ENCODE peak calls at places on chromosomes 7 and 10, in seven cellular contexts. P is left colon; H is WTC11; G is head of caudate nucleus; Y is activated T-helper 1 cell treated with anti-CD3 and anti-CD28 coated beads, Interleukin-12 subunit alpha, Interleukin-12 subunit beta, Interleukin-2, Interleukin-4 antibody, amounts not matched to agents 30 ng/mL and 10 ng/mL and 1 ng/mL, durations not matched to agents 14 hours and 24 hours and 36 hours; O is stimulated activated CD4-positive, alpha-beta T cell treated with anti-CD3 and anti-CD28 coated beads, Interleukin-1b, Interleukin-23, amount 100 ng/mL, for 48 hours; L is NCI-H1105 treated with DMSO at 0.1 percent for 48 hours. B is an unnamed sample.

GRCh38 chr10:89274928-89275327 is 23.4 kb upstream of the LIPA start:
- DNase-seq in P (no peak), H (no peak), G (no peak), Y (no peak), O (no peak), L (no peak), B (no peak)

GRCh38 chr7:85474234-85474633 is 287.4 kb upstream of the SEMA3D start:
- DNase-seq in P (no peak), H (no peak), G (no peak), Y (no peak), O (no peak), L (no peak), B (no peak)

GRCh38 chr7:53642361-53642760 is 606.9 kb downstream of the POM121L12 start:
- DNase-seq in P (no peak), H (no peak), G (no peak), Y (no peak), O (no peak), L (no peak), B (no peak)

GRCh38 chr10:2990764-2991163 is 76.6 kb upstream of the PFKP start:
- DNase-seq in P (no peak), H (no peak), G (no peak), Y (no peak), O (no peak), L (no peak), B (no peak)

GRCh38 chr10:69123306-69123746 is 652 bp upstream of the VPS26A start:
- DNase-seq in P (peak; percentile 55), H (peak; percentile 60), G (no peak), Y (no peak), O (no peak), L (peak; percentile 47), B (no peak)

GRCh38 chr10:117454502-117454901 is 79.3 kb upstream of the PDZD8 start:
- DNase-seq in P (no peak), H (no peak), G (no peak), Y (no peak), O (no peak), L (no peak), B (no peak)

GRCh38 chr10:71221586-71222202 is 9.3 kb downstream of the UNC5B start:
- DNase-seq in P (no peak), H (no peak), G (peak; percentile 14), Y (no peak), O (no peak), L (no peak), B (no peak)

GRCh38 chr10:103835121-103836045 is 20.0 kb downstream of the SH3PXD2A start:
- DNase-seq in P (peak; percentile 58), H (no peak), G (no peak), Y (no peak), O (no peak), L (no peak), B (no peak)

GRCh38 chr7:1927942-1928341 is 257.9 kb downstream of the ELFN1 start:
- DNase-seq in P (no peak), H (no peak), G (no peak), Y (no peak), O (no peak), L (no peak), B (no peak)

GRCh38 chr10:84685047-84685660 is 356.8 kb downstream of the CCSER2 start:
- DNase-seq in P (no peak), H (no peak), G (no peak), Y (no peak), O (no peak), L (no peak), B (no peak)

GRCh38 chr7:84948632-84949031 is 238.2 kb downstream of the SEMA3D start:
- DNase-seq in P (no peak), H (no peak), G (no peak), Y (no peak), O (no peak), L (no peak), B (no peak)

GRCh38 chr7:92115821-92116220 is 18.5 kb downstream of the CYP51A1 start:
- DNase-seq in P (no peak), H (no peak), G (no peak), Y (no peak), O (no peak), L (no peak), B (no peak)

GRCh38 chr10:14502451-14502850 is 171.7 kb upstream of the FRMD4A start:
- DNase-seq in P (no peak), H (no peak), G (no peak), Y (no peak), O (no peak), L (no peak), B (no peak)

GRCh38 chr7:3931843-3932242 is 630.8 kb downstream of the SDK1 start:
- DNase-seq in P (no peak), H (no peak), G (no peak), Y (no peak), O (no peak), L (no peak), B (no peak)